ENCODE peak calls at places on chromosomes 6 and 20, in five cellular contexts. S, J, O, V and Q are unnamed samples.

GRCh38 chr6:6660339-6661045 is 72.0 kb downstream of the LY86 start:
- DNase-seq in S (no peak), J (no peak), O (no peak), V (no peak), Q (no peak)

GRCh38 chr6:104506429-104506828 is 353.3 kb downstream of the HACE1 start:
- DNase-seq in S (no peak), J (peak; percentile 37), O (no peak), V (no peak), Q (no peak)

GRCh38 chr6:71043902-71044301 is 87.0 kb upstream of the B3GAT2 start:
- DNase-seq in S (no peak), J (no peak), O (peak; percentile 17), V (no peak), Q (peak; percentile 18)

GRCh38 chr6:132020138-132020551 is 69.0 kb upstream of the CCN2 start:
- DNase-seq in S (no peak), J (no peak), O (no peak), V (no peak), Q (no peak)

GRCh38 chr20:18794428-18794787 is 19.2 kb upstream of the SCP2D1 start:
- DNase-seq in S (no peak), J (no peak), O (no peak), V (no peak), Q (no peak)

GRCh38 chr6:27890351-27891299 is 21.6 kb downstream of the OR2B2 start:
- DNase-seq in S (peak; percentile 46), J (peak; percentile 87), O (peak; percentile 92), V (peak; percentile 91), Q (peak; percentile 94)

GRCh38 chr6:11007715-11008608 is 36.1 kb downstream of the ELOVL2 start:
- DNase-seq in S (no peak), J (no peak), O (no peak), V (no peak), Q (peak; percentile 51)

GRCh38 chr6:139296927-139297326 is 5.1 kb upstream of the TXLNB start:
- DNase-seq in S (no peak), J (no peak), O (no peak), V (no peak), Q (no peak)

GRCh38 chr6:154683756-154684523 is 49.3 kb upstream of the SCAF8 start:
- DNase-seq in S (no peak), J (no peak), O (peak; percentile 35), V (no peak), Q (no peak)

GRCh38 chr6:11618533-11618932 is 81.0 kb downstream of the TMEM170B start:
- DNase-seq in S (no peak), J (no peak), O (peak; percentile 32), V (no peak), Q (no peak)

GRCh38 chr6:166465671-166466087 is 82.9 kb upstream of the MPC1 start:
- DNase-seq in S (no peak), J (no peak), O (no peak), V (no peak), Q (no peak)

GRCh38 chr6:1310628-1311399 is 1.1 kb upstream of the FOXQ1 start:
- DNase-seq in S (no peak), J (peak; percentile 39), O (no peak), V (no peak), Q (peak; percentile 71)

GRCh38 chr6:169940554-169941290 is 189.3 kb downstream of the ERMARD start:
- DNase-seq in S (no peak), J (peak; percentile 28), O (no peak), V (peak; percentile 62), Q (peak; percentile 77)

GRCh38 chr6:50712291-50712690 is 1.0 kb upstream of the TFAP2D start:
- DNase-seq in S (no peak), J (peak; percentile 78), O (no peak), V (no peak), Q (no peak)

GRCh38 chr20:58994390-58995159 is 12.5 kb downstream of the CTSZ start:
- DNase-seq in S (no peak), J (no peak), O (no peak), V (no peak), Q (peak; percentile 9)

GRCh38 chr6:1724124-1724523 is 114.4 kb downstream of the FOXC1 start:
- DNase-seq in S (no peak), J (no peak), O (no peak), V (no peak), Q (peak; percentile 53)